ENCODE peak calls at places on chromosomes 1 and 21, in four cellular contexts. Y, C, F and T are unnamed samples.

GRCh38 chr1:208223136-208223535 is 21.0 kb downstream of the PLXNA2 start:
- DNase-seq in F (no peak), Y (no peak), C (no peak), T (no peak)

GRCh38 chr1:56715161-56715560 is 70.0 kb downstream of the PRKAA2 start:
- DNase-seq in F (no peak), Y (no peak), C (peak; percentile 10), T (no peak)

GRCh38 chr1:96918406-96918805 is 196.8 kb downstream of the PTBP2 start:
- DNase-seq in F (no peak), C (peak; percentile 9), Y (no peak), T (no peak)

GRCh38 chr1:117339866-117340357 is 27.3 kb upstream of the MAN1A2 start:
- DNase-seq in F (no peak), C (peak; percentile 23), Y (no peak), T (no peak)

GRCh38 chr1:221161571-221162041 is 282.4 kb downstream of the HLX start:
- DNase-seq in C (no peak), Y (no peak), F (no peak), T (no peak)

GRCh38 chr1:100604372-100604771 is 66.4 kb downstream of the GPR88 start:
- DNase-seq in C (no peak), F (no peak), Y (no peak), T (no peak)

GRCh38 chr1:47545912-47546483 is 108.2 kb downstream of the FOXD2 start:
- DNase-seq in C (no peak), Y (no peak), F (no peak), T (no peak)

GRCh38 chr21:14366998-14367397 is 15.9 kb downstream of the HSPA13 start:
- DNase-seq in Y (no peak), F (no peak), C (no peak), T (no peak)

GRCh38 chr1:180250499-180250770 is 20.4 kb downstream of the LHX4 start:
- DNase-seq in Y (no peak), F (no peak), C (no peak), T (peak; percentile 24)

GRCh38 chr1:14413809-14414208 is 184.7 kb upstream of the KAZN start:
- DNase-seq in C (no peak), F (no peak), Y (no peak), T (no peak)

GRCh38 chr1:11977625-11978024 is 2.6 kb upstream of the MFN2 start:
- DNase-seq in F (no peak), Y (no peak), C (peak; percentile 62), T (no peak)

GRCh38 chr1:212666116-212666775 is 33.4 kb downstream of the BATF3 start:
- DNase-seq in C (no peak), Y (no peak), F (no peak), T (no peak)

GRCh38 chr1:6392081-6392879 is 1.3 kb downstream of the ACOT7 start:
- DNase-seq in C (no peak), F (no peak), Y (no peak), T (peak; percentile 38)

GRCh38 chr1:110130113-110130591 is 17.9 kb downstream of the UBL4B start:
- DNase-seq in C (no peak), F (no peak), Y (no peak), T (peak; percentile 93)

GRCh38 chr1:94929816-94930215 is 2.9 kb upstream of the CNN3 start:
- DNase-seq in F (no peak), C (no peak), Y (no peak), T (no peak)

GRCh38 chr1:94929351-94929814 is 2.5 kb upstream of the CNN3 start:
- DNase-seq in F (no peak), C (no peak), Y (no peak), T (no peak)

GRCh38 chr1:94926915-94927404 is at the start of gene CNN3:
- DNase-seq in C (peak; percentile 47), F (peak; percentile 4), Y (peak; percentile 94), T (peak; percentile 98)

GRCh38 chr1:94927405-94928175 is 680 bp upstream of the CNN3 start:
- DNase-seq in F (no peak), Y (peak; percentile 67), C (no peak), T (peak; percentile 28)

GRCh38 chr1:94928293-94928939 is 1.5 kb upstream of the CNN3 start:
- DNase-seq in Y (no peak), F (no peak), C (no peak), T (no peak)
- H3K4me3 ChIP-seq in Y (peak overlapping the region; percentile 69), F (peak overlapping the region; percentile 38), C (no peak overlapping the region), T (peak overlapping the region; percentile 61)

GRCh38 chr1:150152182-150152536 is 2.4 kb downstream of the PLEKHO1 start:
- DNase-seq in F (no peak), C (no peak), Y (no peak), T (no peak)

GRCh38 chr1:150150511-150151021 is 850 bp downstream of the PLEKHO1 start:
- DNase-seq in Y (peak; percentile 61), C (no peak), F (no peak), T (peak; percentile 79)

GRCh38 chr1:150149490-150150453 is at the start of gene PLEKHO1:
- DNase-seq in C (peak; percentile 22), Y (peak; percentile 89), F (no peak), T (peak; percentile 92)

GRCh38 chr1:150152772-150153461 is 3.2 kb downstream of the PLEKHO1 start:
- DNase-seq in Y (peak; percentile 59), C (no peak), F (no peak), T (no peak)

DNA sequence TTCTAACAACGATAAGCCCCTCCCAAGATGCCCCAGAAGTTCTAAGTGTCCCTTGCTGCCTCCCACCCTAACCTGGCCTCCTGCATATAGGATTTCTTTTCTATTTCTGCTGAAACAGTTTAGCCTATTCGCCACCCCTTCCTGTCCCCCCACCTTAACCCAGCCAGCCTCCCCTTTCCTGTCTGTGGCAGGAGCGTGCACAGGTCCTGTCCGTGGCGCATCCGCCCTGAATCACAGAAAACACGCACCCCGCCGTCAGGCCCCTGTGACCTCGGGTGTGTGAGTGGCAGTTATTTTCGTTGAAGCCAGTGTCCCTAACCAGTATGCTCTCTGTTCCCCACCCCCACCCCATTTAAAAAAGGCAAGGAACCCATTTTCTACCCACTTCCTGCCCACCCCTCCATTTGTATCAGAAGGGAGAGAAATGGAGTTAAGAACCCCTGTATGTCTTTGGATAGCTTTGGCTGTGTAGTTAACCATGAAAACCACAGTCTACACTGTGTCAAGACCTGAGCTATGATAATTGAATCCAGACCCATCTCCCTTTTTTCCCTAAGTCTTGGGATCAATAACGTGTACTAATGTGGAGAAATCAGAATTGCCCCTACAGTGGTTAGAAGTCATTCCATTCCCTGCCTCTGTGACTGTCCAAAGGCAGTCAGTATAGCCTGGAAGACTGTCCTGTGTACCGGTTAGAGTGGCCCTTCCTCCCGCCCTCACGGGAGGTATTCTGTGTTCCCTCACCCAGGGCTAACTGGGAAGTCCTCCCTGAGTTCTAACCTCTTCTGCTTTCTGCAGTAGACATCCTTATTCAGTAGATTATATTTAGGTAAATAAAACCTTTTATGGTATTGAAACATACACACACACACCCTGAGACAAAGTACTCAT is 1.8 kb downstream of the PLEKHO1 start:
- DNase-seq in Y (no peak), C (no peak), F (no peak), T (no peak)
- H3K4me3 ChIP-seq in Y (peak overlapping the region; percentile 74), C (peak overlapping the region; percentile 78), F (peak overlapping the region; percentile 100), T (peak overlapping the region; percentile 73)

GRCh38 chr1:51420867-51421627 is 90.7 kb upstream of the TTC39A start:
- DNase-seq in C (no peak), F (no peak), Y (no peak), T (no peak)

GRCh38 chr1:51423098-51423821 is 92.9 kb upstream of the TTC39A start:
- DNase-seq in C (no peak), F (no peak), Y (no peak), T (no peak)

GRCh38 chr1:51425273-51425672 is 93.8 kb downstream of the EPS15 start:
- DNase-seq in C (no peak), F (no peak), Y (no peak), T (no peak)

GRCh38 chr1:51422367-51423097 is 92.2 kb upstream of the TTC39A start:
- DNase-seq in F (no peak), C (no peak), Y (no peak), T (no peak)

GRCh38 chr1:51421961-51422360 is 91.6 kb upstream of the TTC39A start:
- DNase-seq in Y (no peak), C (peak; percentile 33), F (no peak), T (peak; percentile 47)
- H3K4me3 ChIP-seq in Y (no peak overlapping the region), C (no peak overlapping the region), F (no peak overlapping the region), T (peak overlapping the region; percentile 12)

GRCh38 chr1:15849775-15850449 is 2.4 kb downstream of the SPEN start:
- DNase-seq in Y (no peak), F (no peak), C (no peak), T (peak; percentile 48)

GRCh38 chr1:15850450-15851079 is 3.1 kb downstream of the SPEN start:
- DNase-seq in F (no peak), C (no peak), Y (no peak), T (no peak)

GRCh38 chr1:15851251-15852035 is 3.9 kb downstream of the SPEN start:
- DNase-seq in C (no peak), Y (no peak), F (no peak), T (peak; percentile 19)

GRCh38 chr1:15852828-15853302 is 5.4 kb downstream of the SPEN start:
- DNase-seq in Y (no peak), F (no peak), C (no peak), T (no peak)

GRCh38 chr1:15852036-15852827 is 4.7 kb downstream of the SPEN start:
- DNase-seq in C (no peak), Y (no peak), F (no peak), T (no peak)
- H3K4me3 ChIP-seq in C (no peak overlapping the region), Y (no peak overlapping the region), F (peak overlapping the region; percentile 68), T (no peak overlapping the region)

DNA sequence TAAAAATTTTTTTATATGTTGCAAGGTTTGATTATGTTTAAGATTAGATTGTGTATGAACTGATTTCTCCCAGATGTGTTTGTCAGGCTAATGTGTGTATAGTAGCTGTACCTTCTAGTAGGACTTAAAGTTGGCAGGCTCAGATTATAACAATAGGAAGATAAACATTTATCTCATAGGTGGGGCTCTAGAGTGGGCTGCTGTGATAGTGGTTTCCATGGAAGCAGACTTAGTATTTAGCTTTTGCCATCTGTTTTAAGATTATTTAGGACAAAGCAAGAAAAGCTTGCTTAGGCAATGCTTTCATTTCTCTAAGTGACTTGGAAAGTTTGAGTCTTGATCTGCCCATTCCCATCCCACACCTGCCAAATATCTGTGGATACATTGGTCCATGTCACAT is 187.7 kb upstream of the CACYBP start:
- DNase-seq in F (no peak), C (no peak), Y (no peak), T (no peak)
- H3K4me3 ChIP-seq in F (no peak overlapping the region), C (no peak overlapping the region), Y (no peak overlapping the region), T (no peak overlapping the region)

DNA sequence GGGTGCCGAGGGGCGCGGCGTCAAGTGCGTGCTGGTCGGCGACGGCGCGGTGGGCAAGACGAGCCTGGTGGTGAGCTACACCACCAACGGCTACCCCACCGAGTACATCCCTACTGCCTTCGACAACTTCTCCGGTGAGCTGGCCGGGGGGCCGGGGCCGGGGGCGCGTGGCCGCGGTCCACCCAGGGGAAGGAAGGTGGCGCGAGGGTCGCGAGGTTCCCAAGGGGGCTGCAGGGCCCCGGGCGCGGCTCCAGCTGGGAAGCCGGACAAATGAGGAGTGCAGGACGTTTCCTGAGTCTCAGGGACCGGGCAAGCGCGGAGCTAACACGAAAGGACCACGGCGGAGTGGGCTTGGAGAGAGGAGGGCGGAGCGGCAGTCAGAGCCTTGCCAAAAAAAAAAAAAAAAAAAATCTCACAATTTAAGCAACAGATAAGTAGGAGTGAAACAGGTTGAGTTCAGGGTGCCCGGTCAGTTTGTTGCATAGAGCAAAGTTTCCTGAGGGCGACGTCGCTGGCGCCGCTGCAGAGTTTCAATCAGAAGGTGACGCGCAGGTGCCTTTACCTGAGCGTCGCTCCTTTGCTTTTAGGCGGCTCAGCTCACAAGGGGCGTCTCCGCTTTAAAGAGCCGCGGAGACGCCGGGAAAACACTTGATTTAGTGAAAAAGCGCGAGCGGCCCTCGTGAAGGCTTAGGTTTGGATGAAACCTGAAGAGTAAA is 750 bp downstream of the RHOU start:
- DNase-seq in Y (peak; percentile 74), F (no peak), C (no peak), T (peak; percentile 60)
- H3K4me3 ChIP-seq in Y (peak overlapping the region; percentile 82), F (no peak overlapping the region), C (peak overlapping the region; percentile 60), T (peak overlapping the region; percentile 84)

GRCh38 chr1:241356187-241356518 is 852 bp downstream of the RGS7 start:
- DNase-seq in F (no peak), Y (no peak), C (no peak), T (peak; percentile 59)
- H3K4me3 ChIP-seq in F (no peak overlapping the region), Y (no peak overlapping the region), C (peak overlapping the region; percentile 61), T (peak overlapping the region; percentile 65)